ENCODE peak calls at places on chromosome 19, in five cellular contexts. G, H, O, T and S are unnamed samples.
A peak's percentile ranks its signal among the peaks of the same experiment; 100 is the strongest.

GRCh38 chr19:7860166-7860901 is 13.9 kb downstream of the PRR36 start:
- DNase-seq in G (no peak), H (no peak), O (no peak), T (no peak), S (no peak)

GRCh38 chr19:39448271-39448670 is 2.9 kb downstream of the SUPT5H start:
- DNase-seq in G (no peak), H (peak; percentile 59), O (no peak), T (no peak), S (peak; percentile 67)

GRCh38 chr19:48619692-48620565 is 623 bp downstream of the SPHK2 start:
- DNase-seq in G (peak; percentile 48), H (no peak), O (no peak), T (no peak), S (no peak)

GRCh38 chr19:18580311-18580710 is 8.3 kb upstream of the REX1BD start:
- DNase-seq in G (no peak), H (no peak), O (no peak), T (no peak), S (no peak)

GRCh38 chr19:17577698-17578097 is 22.2 kb downstream of the COLGALT1 start:
- DNase-seq in G (no peak), H (no peak), O (no peak), T (no peak), S (peak; percentile 10)

GRCh38 chr19:58328999-58329398 is 2.2 kb downstream of the ZSCAN22 start:
- DNase-seq in G (no peak), H (peak; percentile 44), O (no peak), T (no peak), S (no peak)

GRCh38 chr19:10979950-10980349 is 19.1 kb downstream of the SMARCA4 start:
- DNase-seq in G (peak; percentile 11), H (peak; percentile 56), O (no peak), T (no peak), S (no peak)

GRCh38 chr19:54431255-54431838 is 16.1 kb downstream of the TTYH1 start:
- DNase-seq in G (no peak), H (no peak), O (no peak), T (peak; percentile 98), S (no peak)

GRCh38 chr19:6210721-6211600 is 68.8 kb downstream of the MLLT1 start:
- DNase-seq in G (no peak), H (no peak), O (peak; percentile 19), T (no peak), S (no peak)

GRCh38 chr19:12195501-12195860 is 32.6 kb downstream of the ZNF136 start:
- DNase-seq in G (no peak), H (no peak), O (no peak), T (no peak), S (no peak)

GRCh38 chr19:38733493-38734175 is 10.6 kb downstream of the CAPN12 start:
- DNase-seq in G (no peak), H (no peak), O (no peak), T (no peak), S (no peak)

GRCh38 chr19:19623383-19623782 is 4.6 kb downstream of the LPAR2 start:
- DNase-seq in G (no peak), H (no peak), O (no peak), T (no peak), S (no peak)

GRCh38 chr19:1183543-1184172 is 9.6 kb upstream of the SBNO2 start:
- DNase-seq in G (no peak), H (no peak), O (peak; percentile 73), T (peak; percentile 33), S (peak; percentile 69)

GRCh38 chr19:40549007-40549708 is 27.5 kb upstream of the SHKBP1 start:
- DNase-seq in G (peak; percentile 40), H (peak; percentile 76), O (peak; percentile 89), T (peak; percentile 71), S (peak; percentile 86)

GRCh38 chr19:34844254-34844653 is 71.2 kb upstream of the ZNF599 start:
- DNase-seq in G (no peak), H (no peak), O (no peak), T (no peak), S (no peak)

GRCh38 chr19:34838248-34838647 is 65.2 kb upstream of the ZNF599 start:
- DNase-seq in G (peak; percentile 2), H (no peak), O (no peak), T (no peak), S (no peak)

GRCh38 chr19:34837262-34837661 is 64.2 kb upstream of the ZNF599 start:
- DNase-seq in G (no peak), H (no peak), O (no peak), T (peak; percentile 17), S (no peak)

GRCh38 chr19:34838753-34839431 is 65.9 kb upstream of the ZNF599 start:
- DNase-seq in G (peak; percentile 1), H (peak; percentile 32), O (no peak), T (no peak), S (no peak)

DNA sequence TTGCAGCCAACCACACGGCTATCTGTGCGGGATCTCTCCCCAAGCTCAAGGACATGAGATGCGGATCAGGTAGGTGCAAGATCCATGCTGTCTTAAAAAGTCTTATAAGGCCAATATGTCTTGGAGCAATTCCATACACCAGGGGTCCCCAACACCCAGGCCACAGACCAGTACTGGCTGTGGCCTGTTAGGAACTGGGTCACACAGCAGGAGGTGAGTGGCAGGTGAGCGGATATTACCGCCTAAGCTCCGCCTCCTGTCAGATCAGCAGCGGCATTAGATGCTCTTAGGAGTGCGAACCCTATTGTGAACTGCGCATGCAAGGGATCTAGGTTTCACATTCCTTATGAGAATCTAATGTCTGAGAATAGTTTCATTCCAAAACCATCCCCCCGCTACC is 68.8 kb upstream of the ZNF599 start:
- DNase-seq in G (no peak), H (no peak), O (no peak), T (no peak), S (no peak)
- TF ChIP-seq CTCF in G (no peak), H (no peak), O (no peak), T (no peak), S (no peak)

GRCh38 chr19:44346556-44346955 is 9.9 kb downstream of the ZNF112 start:
- DNase-seq in G (no peak), H (no peak), O (no peak), T (no peak), S (no peak)
- TF ChIP-seq CTCF in G (no peak), H (no peak), O (no peak), T (no peak), S (no peak)

GRCh38 chr19:4360641-4361151 is 17.3 kb downstream of the MPND start:
- DNase-seq in G (peak; percentile 63), H (no peak), O (no peak), T (no peak), S (no peak)
- TF ChIP-seq CTCF in G (no peak), H (no peak), O (no peak), T (no peak), S (no peak)

GRCh38 chr19:36051637-36052036 is 2.4 kb downstream of the THAP8 start:
- DNase-seq in G (no peak), H (no peak), O (no peak), T (no peak), S (no peak)

GRCh38 chr19:36047835-36048234 is 6.2 kb downstream of the THAP8 start:
- DNase-seq in G (no peak), H (no peak), O (no peak), T (no peak), S (no peak)

GRCh38 chr19:36054119-36054732 is at the start of gene THAP8:
- DNase-seq in G (peak; percentile 99), H (peak; percentile 100), O (peak; percentile 99), T (peak; percentile 100), S (peak; percentile 100)

GRCh38 chr19:36049080-36049698 is 4.9 kb downstream of the THAP8 start:
- DNase-seq in G (no peak), H (no peak), O (no peak), T (no peak), S (no peak)

DNA sequence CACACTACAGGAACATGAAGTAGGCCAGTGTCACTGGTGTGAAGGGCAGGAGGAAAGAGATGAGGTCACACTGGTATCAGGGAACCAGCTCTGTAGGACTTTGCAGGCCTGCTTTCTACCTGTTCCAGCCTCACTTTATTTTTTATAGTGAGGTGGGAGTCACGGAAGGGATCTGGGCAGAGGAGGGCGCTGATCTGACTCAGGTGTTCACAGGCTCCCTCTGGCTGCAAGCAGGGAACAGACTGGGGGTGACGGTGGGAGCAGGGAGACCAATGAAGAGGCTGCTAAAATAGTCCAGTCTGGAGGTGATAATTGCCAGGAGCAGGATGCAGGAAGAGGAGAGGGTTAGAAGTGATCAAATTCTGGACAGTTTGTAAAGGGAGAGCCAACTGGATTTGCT is 2.8 kb downstream of the THAP8 start:
- DNase-seq in G (no peak), H (no peak), O (no peak), T (no peak), S (no peak)
- TF ChIP-seq CTCF in G (no peak), H (no peak), O (peak; percentile 26), T (no peak), S (peak; percentile 24)

DNA sequence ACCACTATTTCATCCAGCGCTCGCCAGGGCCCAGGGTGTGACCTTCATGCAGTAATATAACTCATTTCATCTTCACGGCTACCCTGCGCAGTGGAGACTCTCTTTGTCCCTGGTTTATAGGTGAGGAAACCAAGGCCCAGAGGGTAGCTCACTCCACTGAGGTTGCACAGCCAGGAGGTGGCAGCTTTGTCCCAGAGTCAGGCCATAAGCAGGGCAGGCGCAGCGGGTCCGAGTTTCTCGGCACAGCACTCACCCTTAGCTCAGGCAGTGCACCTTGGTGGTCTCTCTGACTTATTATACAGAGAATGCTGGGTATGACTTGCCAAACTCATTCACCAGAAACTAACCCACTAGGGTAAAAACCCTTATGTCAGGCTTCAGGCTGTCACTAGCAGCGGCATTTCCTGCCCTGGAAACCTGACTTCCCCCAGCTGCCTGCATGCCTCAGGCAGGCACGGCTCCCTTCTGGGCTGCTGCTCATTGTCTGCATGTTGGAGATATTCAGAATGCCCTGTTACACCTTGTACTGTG is 24.5 kb downstream of the PPP5C start:
- DNase-seq in G (no peak), H (no peak), O (no peak), T (no peak), S (no peak)
- TF ChIP-seq CTCF in G (no peak), H (no peak), O (no peak), T (no peak), S (no peak)